ENCODE peak calls at places on chromosomes 3 and 15, in seven cellular contexts. One of them, this sample, is unnamed.
A peak's percentile ranks its signal among the peaks of the same experiment; 100 is the strongest.

GRCh38 chr3:14452676-14453367 is 50.4 kb downstream of the SLC6A6 start:
- DNase-seq in mucosa of gallbladder: peak; percentile 95
- DNase-seq in activated T-helper 1 cell treated with anti-CD3 and anti-CD28 coated beads, Interleukin-12 subunit alpha, Interleukin-12 subunit beta, Interleukin-2, Interleukin-4 antibody, amounts not matched to agents 30 ng/mL and 10 ng/mL and 1 ng/mL, durations not matched to agents 14 hours and 24 hours and 36 hours: no peak
- DNase-seq in DMS53: peak; percentile 83
- DNase-seq in NCI-H510A treated with DMSO at 0.1 percent for 48 hours: no peak
- DNase-seq in GM10248: no peak
- DNase-seq in H4: peak; percentile 92
- DNase-seq in this sample: no peak

GRCh38 chr3:137224464-137224863 is 266.7 kb downstream of the IL20RB start:
- DNase-seq in NCI-H510A treated with DMSO at 0.1 percent for 48 hours: no peak
- DNase-seq in DMS53: no peak
- DNase-seq in H4: no peak
- DNase-seq in activated T-helper 1 cell treated with anti-CD3 and anti-CD28 coated beads, Interleukin-12 subunit alpha, Interleukin-12 subunit beta, Interleukin-2, Interleukin-4 antibody, amounts not matched to agents 30 ng/mL and 10 ng/mL and 1 ng/mL, durations not matched to agents 14 hours and 24 hours and 36 hours: no peak
- DNase-seq in GM10248: no peak
- DNase-seq in mucosa of gallbladder: no peak
- DNase-seq in this sample: no peak

GRCh38 chr3:40379674-40380306 is 7.2 kb upstream of the ENTPD3 start:
- DNase-seq in NCI-H510A treated with DMSO at 0.1 percent for 48 hours: no peak
- DNase-seq in GM10248: no peak
- DNase-seq in H4: no peak
- DNase-seq in DMS53: no peak
- DNase-seq in activated T-helper 1 cell treated with anti-CD3 and anti-CD28 coated beads, Interleukin-12 subunit alpha, Interleukin-12 subunit beta, Interleukin-2, Interleukin-4 antibody, amounts not matched to agents 30 ng/mL and 10 ng/mL and 1 ng/mL, durations not matched to agents 14 hours and 24 hours and 36 hours: no peak
- DNase-seq in mucosa of gallbladder: no peak
- DNase-seq in this sample: no peak

GRCh38 chr3:11632564-11632963 is 11.2 kb downstream of the VGLL4 start:
- DNase-seq in NCI-H510A treated with DMSO at 0.1 percent for 48 hours: no peak
- DNase-seq in GM10248: no peak
- DNase-seq in mucosa of gallbladder: no peak
- DNase-seq in DMS53: no peak
- DNase-seq in activated T-helper 1 cell treated with anti-CD3 and anti-CD28 coated beads, Interleukin-12 subunit alpha, Interleukin-12 subunit beta, Interleukin-2, Interleukin-4 antibody, amounts not matched to agents 30 ng/mL and 10 ng/mL and 1 ng/mL, durations not matched to agents 14 hours and 24 hours and 36 hours: no peak
- DNase-seq in H4: no peak
- DNase-seq in this sample: no peak

GRCh38 chr3:119600732-119601131 is 3.0 kb downstream of the PLA1A start:
- DNase-seq in GM10248: peak; percentile 71
- DNase-seq in activated T-helper 1 cell treated with anti-CD3 and anti-CD28 coated beads, Interleukin-12 subunit alpha, Interleukin-12 subunit beta, Interleukin-2, Interleukin-4 antibody, amounts not matched to agents 30 ng/mL and 10 ng/mL and 1 ng/mL, durations not matched to agents 14 hours and 24 hours and 36 hours: no peak
- DNase-seq in H4: peak; percentile 33
- DNase-seq in DMS53: peak; percentile 5
- DNase-seq in NCI-H510A treated with DMSO at 0.1 percent for 48 hours: no peak
- DNase-seq in mucosa of gallbladder: no peak
- DNase-seq in this sample: peak; percentile 67

GRCh38 chr3:127420355-127420655 is 132.5 kb upstream of the PRR20G start:
- DNase-seq in H4: no peak
- DNase-seq in NCI-H510A treated with DMSO at 0.1 percent for 48 hours: no peak
- DNase-seq in GM10248: no peak
- DNase-seq in activated T-helper 1 cell treated with anti-CD3 and anti-CD28 coated beads, Interleukin-12 subunit alpha, Interleukin-12 subunit beta, Interleukin-2, Interleukin-4 antibody, amounts not matched to agents 30 ng/mL and 10 ng/mL and 1 ng/mL, durations not matched to agents 14 hours and 24 hours and 36 hours: no peak
- DNase-seq in DMS53: no peak
- DNase-seq in mucosa of gallbladder: no peak
- DNase-seq in this sample: peak; percentile 41

GRCh38 chr3:186509423-186509822 is 34.8 kb downstream of the CRYGS start:
- DNase-seq in activated T-helper 1 cell treated with anti-CD3 and anti-CD28 coated beads, Interleukin-12 subunit alpha, Interleukin-12 subunit beta, Interleukin-2, Interleukin-4 antibody, amounts not matched to agents 30 ng/mL and 10 ng/mL and 1 ng/mL, durations not matched to agents 14 hours and 24 hours and 36 hours: no peak
- DNase-seq in GM10248: peak; percentile 31
- DNase-seq in NCI-H510A treated with DMSO at 0.1 percent for 48 hours: no peak
- DNase-seq in mucosa of gallbladder: no peak
- DNase-seq in H4: no peak
- DNase-seq in DMS53: no peak
- DNase-seq in this sample: no peak

GRCh38 chr3:41193822-41194539 is 5.3 kb upstream of the CTNNB1 start:
- DNase-seq in activated T-helper 1 cell treated with anti-CD3 and anti-CD28 coated beads, Interleukin-12 subunit alpha, Interleukin-12 subunit beta, Interleukin-2, Interleukin-4 antibody, amounts not matched to agents 30 ng/mL and 10 ng/mL and 1 ng/mL, durations not matched to agents 14 hours and 24 hours and 36 hours: no peak
- DNase-seq in GM10248: no peak
- DNase-seq in H4: no peak
- DNase-seq in mucosa of gallbladder: no peak
- DNase-seq in DMS53: no peak
- DNase-seq in NCI-H510A treated with DMSO at 0.1 percent for 48 hours: no peak
- DNase-seq in this sample: no peak

GRCh38 chr15:70236306-70237103 is 138.8 kb upstream of the TLE3 start:
- DNase-seq in DMS53: peak; percentile 23
- DNase-seq in NCI-H510A treated with DMSO at 0.1 percent for 48 hours: no peak
- DNase-seq in H4: no peak
- DNase-seq in GM10248: no peak
- DNase-seq in mucosa of gallbladder: no peak
- DNase-seq in activated T-helper 1 cell treated with anti-CD3 and anti-CD28 coated beads, Interleukin-12 subunit alpha, Interleukin-12 subunit beta, Interleukin-2, Interleukin-4 antibody, amounts not matched to agents 30 ng/mL and 10 ng/mL and 1 ng/mL, durations not matched to agents 14 hours and 24 hours and 36 hours: no peak
- DNase-seq in this sample: no peak

GRCh38 chr3:194312186-194312742 is 38.9 kb downstream of the CPN2 start:
- DNase-seq in DMS53: peak; percentile 65
- DNase-seq in mucosa of gallbladder: no peak
- DNase-seq in GM10248: no peak
- DNase-seq in H4: no peak
- DNase-seq in NCI-H510A treated with DMSO at 0.1 percent for 48 hours: no peak
- DNase-seq in activated T-helper 1 cell treated with anti-CD3 and anti-CD28 coated beads, Interleukin-12 subunit alpha, Interleukin-12 subunit beta, Interleukin-2, Interleukin-4 antibody, amounts not matched to agents 30 ng/mL and 10 ng/mL and 1 ng/mL, durations not matched to agents 14 hours and 24 hours and 36 hours: no peak
- DNase-seq in this sample: no peak

GRCh38 chr15:37045859-37046318 is 54.5 kb downstream of the MEIS2 start:
- DNase-seq in DMS53: peak; percentile 86
- DNase-seq in NCI-H510A treated with DMSO at 0.1 percent for 48 hours: peak; percentile 55
- DNase-seq in H4: no peak
- DNase-seq in GM10248: no peak
- DNase-seq in activated T-helper 1 cell treated with anti-CD3 and anti-CD28 coated beads, Interleukin-12 subunit alpha, Interleukin-12 subunit beta, Interleukin-2, Interleukin-4 antibody, amounts not matched to agents 30 ng/mL and 10 ng/mL and 1 ng/mL, durations not matched to agents 14 hours and 24 hours and 36 hours: no peak
- DNase-seq in mucosa of gallbladder: no peak
- DNase-seq in this sample: peak; percentile 76

GRCh38 chr15:100598655-100599054 is 3.3 kb downstream of the LINS1 start:
- DNase-seq in DMS53: no peak
- DNase-seq in GM10248: no peak
- DNase-seq in activated T-helper 1 cell treated with anti-CD3 and anti-CD28 coated beads, Interleukin-12 subunit alpha, Interleukin-12 subunit beta, Interleukin-2, Interleukin-4 antibody, amounts not matched to agents 30 ng/mL and 10 ng/mL and 1 ng/mL, durations not matched to agents 14 hours and 24 hours and 36 hours: no peak
- DNase-seq in mucosa of gallbladder: no peak
- DNase-seq in NCI-H510A treated with DMSO at 0.1 percent for 48 hours: no peak
- DNase-seq in H4: no peak
- DNase-seq in this sample: no peak

GRCh38 chr15:85620321-85621044 is 174.2 kb downstream of the KLHL25 start:
- DNase-seq in mucosa of gallbladder: no peak
- DNase-seq in activated T-helper 1 cell treated with anti-CD3 and anti-CD28 coated beads, Interleukin-12 subunit alpha, Interleukin-12 subunit beta, Interleukin-2, Interleukin-4 antibody, amounts not matched to agents 30 ng/mL and 10 ng/mL and 1 ng/mL, durations not matched to agents 14 hours and 24 hours and 36 hours: no peak
- DNase-seq in H4: no peak
- DNase-seq in DMS53: no peak
- DNase-seq in NCI-H510A treated with DMSO at 0.1 percent for 48 hours: no peak
- DNase-seq in GM10248: no peak
- DNase-seq in this sample: no peak

GRCh38 chr3:168071535-168071934 is 24.2 kb downstream of the GOLIM4 start:
- DNase-seq in mucosa of gallbladder: no peak
- DNase-seq in activated T-helper 1 cell treated with anti-CD3 and anti-CD28 coated beads, Interleukin-12 subunit alpha, Interleukin-12 subunit beta, Interleukin-2, Interleukin-4 antibody, amounts not matched to agents 30 ng/mL and 10 ng/mL and 1 ng/mL, durations not matched to agents 14 hours and 24 hours and 36 hours: no peak
- DNase-seq in NCI-H510A treated with DMSO at 0.1 percent for 48 hours: no peak
- DNase-seq in DMS53: no peak
- DNase-seq in H4: peak; percentile 81
- DNase-seq in GM10248: no peak
- DNase-seq in this sample: no peak

GRCh38 chr3:146560678-146561077 is 16.3 kb upstream of the PLSCR1 start:
- DNase-seq in NCI-H510A treated with DMSO at 0.1 percent for 48 hours: no peak
- DNase-seq in mucosa of gallbladder: no peak
- DNase-seq in DMS53: no peak
- DNase-seq in activated T-helper 1 cell treated with anti-CD3 and anti-CD28 coated beads, Interleukin-12 subunit alpha, Interleukin-12 subunit beta, Interleukin-2, Interleukin-4 antibody, amounts not matched to agents 30 ng/mL and 10 ng/mL and 1 ng/mL, durations not matched to agents 14 hours and 24 hours and 36 hours: no peak
- DNase-seq in H4: no peak
- DNase-seq in GM10248: no peak
- DNase-seq in this sample: no peak

GRCh38 chr3:115401298-115401697 is 222.0 kb upstream of the GAP43 start:
- DNase-seq in NCI-H510A treated with DMSO at 0.1 percent for 48 hours: no peak
- DNase-seq in DMS53: no peak
- DNase-seq in H4: peak; percentile 21
- DNase-seq in activated T-helper 1 cell treated with anti-CD3 and anti-CD28 coated beads, Interleukin-12 subunit alpha, Interleukin-12 subunit beta, Interleukin-2, Interleukin-4 antibody, amounts not matched to agents 30 ng/mL and 10 ng/mL and 1 ng/mL, durations not matched to agents 14 hours and 24 hours and 36 hours: no peak
- DNase-seq in mucosa of gallbladder: no peak
- DNase-seq in GM10248: no peak
- DNase-seq in this sample: no peak

GRCh38 chr3:414063-414462 is 217.5 kb downstream of the CHL1 start:
- DNase-seq in GM10248: peak; percentile 4
- DNase-seq in NCI-H510A treated with DMSO at 0.1 percent for 48 hours: peak; percentile 28
- DNase-seq in activated T-helper 1 cell treated with anti-CD3 and anti-CD28 coated beads, Interleukin-12 subunit alpha, Interleukin-12 subunit beta, Interleukin-2, Interleukin-4 antibody, amounts not matched to agents 30 ng/mL and 10 ng/mL and 1 ng/mL, durations not matched to agents 14 hours and 24 hours and 36 hours: no peak
- DNase-seq in DMS53: peak; percentile 34
- DNase-seq in H4: peak; percentile 7
- DNase-seq in mucosa of gallbladder: no peak
- DNase-seq in this sample: no peak

GRCh38 chr15:93025625-93025982 is 63.4 kb downstream of the RGMA start:
- DNase-seq in GM10248: no peak
- DNase-seq in NCI-H510A treated with DMSO at 0.1 percent for 48 hours: no peak
- DNase-seq in DMS53: no peak
- DNase-seq in H4: no peak
- DNase-seq in activated T-helper 1 cell treated with anti-CD3 and anti-CD28 coated beads, Interleukin-12 subunit alpha, Interleukin-12 subunit beta, Interleukin-2, Interleukin-4 antibody, amounts not matched to agents 30 ng/mL and 10 ng/mL and 1 ng/mL, durations not matched to agents 14 hours and 24 hours and 36 hours: no peak
- DNase-seq in mucosa of gallbladder: no peak
- DNase-seq in this sample: no peak

GRCh38 chr15:40850576-40851112 is 6.8 kb downstream of the SPINT1 start:
- DNase-seq in NCI-H510A treated with DMSO at 0.1 percent for 48 hours: no peak
- DNase-seq in activated T-helper 1 cell treated with anti-CD3 and anti-CD28 coated beads, Interleukin-12 subunit alpha, Interleukin-12 subunit beta, Interleukin-2, Interleukin-4 antibody, amounts not matched to agents 30 ng/mL and 10 ng/mL and 1 ng/mL, durations not matched to agents 14 hours and 24 hours and 36 hours: no peak
- DNase-seq in mucosa of gallbladder: no peak
- DNase-seq in H4: no peak
- DNase-seq in GM10248: no peak
- DNase-seq in DMS53: no peak
- DNase-seq in this sample: no peak

GRCh38 chr3:170228093-170228766 is 6.0 kb downstream of the PRKCI start:
- DNase-seq in H4: no peak
- DNase-seq in DMS53: no peak
- DNase-seq in mucosa of gallbladder: no peak
- DNase-seq in NCI-H510A treated with DMSO at 0.1 percent for 48 hours: no peak
- DNase-seq in GM10248: no peak
- DNase-seq in activated T-helper 1 cell treated with anti-CD3 and anti-CD28 coated beads, Interleukin-12 subunit alpha, Interleukin-12 subunit beta, Interleukin-2, Interleukin-4 antibody, amounts not matched to agents 30 ng/mL and 10 ng/mL and 1 ng/mL, durations not matched to agents 14 hours and 24 hours and 36 hours: no peak
- DNase-seq in this sample: no peak

GRCh38 chr3:186821429-186822367 is 15.4 kb upstream of the RFC4 start:
- DNase-seq in DMS53: peak; percentile 66
- DNase-seq in mucosa of gallbladder: no peak
- DNase-seq in activated T-helper 1 cell treated with anti-CD3 and anti-CD28 coated beads, Interleukin-12 subunit alpha, Interleukin-12 subunit beta, Interleukin-2, Interleukin-4 antibody, amounts not matched to agents 30 ng/mL and 10 ng/mL and 1 ng/mL, durations not matched to agents 14 hours and 24 hours and 36 hours: no peak
- DNase-seq in H4: peak; percentile 61
- DNase-seq in GM10248: peak; percentile 52
- DNase-seq in NCI-H510A treated with DMSO at 0.1 percent for 48 hours: peak; percentile 56
- DNase-seq in this sample: no peak

GRCh38 chr3:194577985-194578905 is 55.0 kb downstream of the TMEM44 start:
- DNase-seq in DMS53: peak; percentile 62
- DNase-seq in H4: peak; percentile 79
- DNase-seq in NCI-H510A treated with DMSO at 0.1 percent for 48 hours: no peak
- DNase-seq in mucosa of gallbladder: no peak
- DNase-seq in GM10248: no peak
- DNase-seq in activated T-helper 1 cell treated with anti-CD3 and anti-CD28 coated beads, Interleukin-12 subunit alpha, Interleukin-12 subunit beta, Interleukin-2, Interleukin-4 antibody, amounts not matched to agents 30 ng/mL and 10 ng/mL and 1 ng/mL, durations not matched to agents 14 hours and 24 hours and 36 hours: no peak
- DNase-seq in this sample: no peak

GRCh38 chr15:40310993-40311392 is 3.3 kb upstream of the PLCB2 start:
- DNase-seq in H4: no peak
- DNase-seq in mucosa of gallbladder: no peak
- DNase-seq in NCI-H510A treated with DMSO at 0.1 percent for 48 hours: no peak
- DNase-seq in DMS53: no peak
- DNase-seq in GM10248: no peak
- DNase-seq in activated T-helper 1 cell treated with anti-CD3 and anti-CD28 coated beads, Interleukin-12 subunit alpha, Interleukin-12 subunit beta, Interleukin-2, Interleukin-4 antibody, amounts not matched to agents 30 ng/mL and 10 ng/mL and 1 ng/mL, durations not matched to agents 14 hours and 24 hours and 36 hours: no peak
- DNase-seq in this sample: no peak

GRCh38 chr15:68224108-68224507 is 5.4 kb downstream of the CLN6 start:
- DNase-seq in DMS53: no peak
- DNase-seq in H4: no peak
- DNase-seq in mucosa of gallbladder: peak; percentile 4
- DNase-seq in NCI-H510A treated with DMSO at 0.1 percent for 48 hours: no peak
- DNase-seq in GM10248: no peak
- DNase-seq in activated T-helper 1 cell treated with anti-CD3 and anti-CD28 coated beads, Interleukin-12 subunit alpha, Interleukin-12 subunit beta, Interleukin-2, Interleukin-4 antibody, amounts not matched to agents 30 ng/mL and 10 ng/mL and 1 ng/mL, durations not matched to agents 14 hours and 24 hours and 36 hours: no peak
- DNase-seq in this sample: peak; percentile 11

GRCh38 chr3:192825657-192826200 is 91.9 kb downstream of the MB21D2 start:
- DNase-seq in GM10248: no peak
- DNase-seq in H4: peak; percentile 67
- DNase-seq in NCI-H510A treated with DMSO at 0.1 percent for 48 hours: peak; percentile 86
- DNase-seq in mucosa of gallbladder: no peak
- DNase-seq in DMS53: peak; percentile 85
- DNase-seq in activated T-helper 1 cell treated with anti-CD3 and anti-CD28 coated beads, Interleukin-12 subunit alpha, Interleukin-12 subunit beta, Interleukin-2, Interleukin-4 antibody, amounts not matched to agents 30 ng/mL and 10 ng/mL and 1 ng/mL, durations not matched to agents 14 hours and 24 hours and 36 hours: no peak
- DNase-seq in this sample: no peak

GRCh38 chr15:89633585-89633984 is 21.7 kb downstream of the KIF7 start:
- DNase-seq in activated T-helper 1 cell treated with anti-CD3 and anti-CD28 coated beads, Interleukin-12 subunit alpha, Interleukin-12 subunit beta, Interleukin-2, Interleukin-4 antibody, amounts not matched to agents 30 ng/mL and 10 ng/mL and 1 ng/mL, durations not matched to agents 14 hours and 24 hours and 36 hours: no peak
- DNase-seq in GM10248: no peak
- DNase-seq in NCI-H510A treated with DMSO at 0.1 percent for 48 hours: no peak
- DNase-seq in H4: no peak
- DNase-seq in DMS53: no peak
- DNase-seq in mucosa of gallbladder: no peak
- DNase-seq in this sample: peak; percentile 24

GRCh38 chr3:126971891-126972351 is 11.0 kb upstream of the PLXNA1 start:
- DNase-seq in H4: no peak
- DNase-seq in NCI-H510A treated with DMSO at 0.1 percent for 48 hours: no peak
- DNase-seq in activated T-helper 1 cell treated with anti-CD3 and anti-CD28 coated beads, Interleukin-12 subunit alpha, Interleukin-12 subunit beta, Interleukin-2, Interleukin-4 antibody, amounts not matched to agents 30 ng/mL and 10 ng/mL and 1 ng/mL, durations not matched to agents 14 hours and 24 hours and 36 hours: no peak
- DNase-seq in DMS53: no peak
- DNase-seq in GM10248: no peak
- DNase-seq in mucosa of gallbladder: peak; percentile 76
- DNase-seq in this sample: peak; percentile 67

GRCh38 chr15:51331141-51331540 is 7.3 kb downstream of the CYP19A1 start:
- DNase-seq in H4: no peak
- DNase-seq in activated T-helper 1 cell treated with anti-CD3 and anti-CD28 coated beads, Interleukin-12 subunit alpha, Interleukin-12 subunit beta, Interleukin-2, Interleukin-4 antibody, amounts not matched to agents 30 ng/mL and 10 ng/mL and 1 ng/mL, durations not matched to agents 14 hours and 24 hours and 36 hours: no peak
- DNase-seq in GM10248: no peak
- DNase-seq in NCI-H510A treated with DMSO at 0.1 percent for 48 hours: no peak
- DNase-seq in mucosa of gallbladder: no peak
- DNase-seq in DMS53: no peak
- DNase-seq in this sample: no peak

GRCh38 chr15:25674948-25675347 is 188.2 kb downstream of the ATP10A start:
- DNase-seq in DMS53: no peak
- DNase-seq in NCI-H510A treated with DMSO at 0.1 percent for 48 hours: no peak
- DNase-seq in activated T-helper 1 cell treated with anti-CD3 and anti-CD28 coated beads, Interleukin-12 subunit alpha, Interleukin-12 subunit beta, Interleukin-2, Interleukin-4 antibody, amounts not matched to agents 30 ng/mL and 10 ng/mL and 1 ng/mL, durations not matched to agents 14 hours and 24 hours and 36 hours: no peak
- DNase-seq in mucosa of gallbladder: peak; percentile 39
- DNase-seq in GM10248: no peak
- DNase-seq in H4: no peak
- DNase-seq in this sample: no peak

GRCh38 chr3:108966773-108967172 is 13.1 kb upstream of the GUCA1C start:
- DNase-seq in DMS53: no peak
- DNase-seq in activated T-helper 1 cell treated with anti-CD3 and anti-CD28 coated beads, Interleukin-12 subunit alpha, Interleukin-12 subunit beta, Interleukin-2, Interleukin-4 antibody, amounts not matched to agents 30 ng/mL and 10 ng/mL and 1 ng/mL, durations not matched to agents 14 hours and 24 hours and 36 hours: no peak
- DNase-seq in GM10248: no peak
- DNase-seq in mucosa of gallbladder: no peak
- DNase-seq in NCI-H510A treated with DMSO at 0.1 percent for 48 hours: no peak
- DNase-seq in H4: no peak
- DNase-seq in this sample: no peak

GRCh38 chr3:114444216-114444615 is 150.4 kb downstream of the TIGIT start:
- DNase-seq in DMS53: no peak
- DNase-seq in GM10248: no peak
- DNase-seq in activated T-helper 1 cell treated with anti-CD3 and anti-CD28 coated beads, Interleukin-12 subunit alpha, Interleukin-12 subunit beta, Interleukin-2, Interleukin-4 antibody, amounts not matched to agents 30 ng/mL and 10 ng/mL and 1 ng/mL, durations not matched to agents 14 hours and 24 hours and 36 hours: no peak
- DNase-seq in H4: no peak
- DNase-seq in NCI-H510A treated with DMSO at 0.1 percent for 48 hours: no peak
- DNase-seq in mucosa of gallbladder: no peak
- DNase-seq in this sample: no peak

GRCh38 chr3:94225176-94225742 is 162.4 kb downstream of the NSUN3 start:
- DNase-seq in DMS53: no peak
- DNase-seq in NCI-H510A treated with DMSO at 0.1 percent for 48 hours: no peak
- DNase-seq in GM10248: no peak
- DNase-seq in activated T-helper 1 cell treated with anti-CD3 and anti-CD28 coated beads, Interleukin-12 subunit alpha, Interleukin-12 subunit beta, Interleukin-2, Interleukin-4 antibody, amounts not matched to agents 30 ng/mL and 10 ng/mL and 1 ng/mL, durations not matched to agents 14 hours and 24 hours and 36 hours: no peak
- DNase-seq in H4: no peak
- DNase-seq in mucosa of gallbladder: no peak
- DNase-seq in this sample: no peak

GRCh38 chr15:101427606-101428487 is 61.7 kb downstream of the PCSK6 start:
- DNase-seq in mucosa of gallbladder: no peak
- DNase-seq in activated T-helper 1 cell treated with anti-CD3 and anti-CD28 coated beads, Interleukin-12 subunit alpha, Interleukin-12 subunit beta, Interleukin-2, Interleukin-4 antibody, amounts not matched to agents 30 ng/mL and 10 ng/mL and 1 ng/mL, durations not matched to agents 14 hours and 24 hours and 36 hours: no peak
- DNase-seq in DMS53: no peak
- DNase-seq in GM10248: no peak
- DNase-seq in H4: no peak
- DNase-seq in NCI-H510A treated with DMSO at 0.1 percent for 48 hours: no peak
- DNase-seq in this sample: no peak

GRCh38 chr3:174533286-174533685 is 325.8 kb upstream of the NAALADL2 start:
- DNase-seq in mucosa of gallbladder: no peak
- DNase-seq in GM10248: no peak
- DNase-seq in DMS53: no peak
- DNase-seq in H4: no peak
- DNase-seq in NCI-H510A treated with DMSO at 0.1 percent for 48 hours: no peak
- DNase-seq in activated T-helper 1 cell treated with anti-CD3 and anti-CD28 coated beads, Interleukin-12 subunit alpha, Interleukin-12 subunit beta, Interleukin-2, Interleukin-4 antibody, amounts not matched to agents 30 ng/mL and 10 ng/mL and 1 ng/mL, durations not matched to agents 14 hours and 24 hours and 36 hours: no peak
- DNase-seq in this sample: no peak